ENCODE peak calls at places on chromosomes 6 and 20, in nine cellular contexts. F is mesenteric fat pad; T is ACHN; Y is MM.1S; V is mesothelial cell of epicardium; L is osteocyte; U is stimulated activated CD8-positive, alpha-beta memory T cell treated with anti-CD3 and anti-CD28 coated beads, Interleukin-15, amount 100 ng/mL, for 1 hour; K is activated CD4-positive, alpha-beta T cell treated with anti-CD3 and anti-CD28 coated beads, Interleukin-2, amount 50 U/mL, for 1 hour; M is activated naive CD4-positive, alpha-beta T cell. N is an unnamed sample.

GRCh38 chr6:6251555-6252280 is 68.7 kb downstream of the F13A1 start:
- DNase-seq in F (no peak), T (no peak), Y (peak), V (no peak), L (no peak), U (no peak), K (no peak), M (no peak), N (no peak)

GRCh38 chr20:61770203-61770602 is 295.5 kb downstream of the TAF4 start:
- DNase-seq in F (no peak), T (no peak), Y (no peak), V (no peak), L (no peak), U (no peak), K (no peak), M (no peak), N (no peak)

GRCh38 chr6:5553767-5554166 is 292.5 kb downstream of the FARS2 start:
- DNase-seq in F (no peak), T (no peak), Y (no peak), V (no peak), L (no peak), U (no peak), K (no peak), M (no peak), N (no peak)

GRCh38 chr20:12941025-12941424 is 67.7 kb upstream of the SPTLC3 start:
- DNase-seq in F (no peak), T (no peak), Y (no peak), V (no peak), L (no peak), U (no peak), K (no peak), M (no peak), N (no peak)

GRCh38 chr20:10795286-10796026 is 121.7 kb upstream of the JAG1 start:
- DNase-seq in F (no peak), T (no peak), Y (no peak), V (no peak), L (no peak), U (no peak), K (no peak), M (no peak), N (no peak)

GRCh38 chr20:4326194-4327065 is 311.1 kb upstream of the RNF24 start:
- DNase-seq in F (no peak), T (no peak), Y (no peak), V (peak), L (peak), U (no peak), K (no peak), M (no peak), N (no peak)

GRCh38 chr20:21725892-21726291 is 20.4 kb downstream of the PAX1 start:
- DNase-seq in F (no peak), T (no peak), Y (no peak), V (peak), L (no peak), U (no peak), K (no peak), M (no peak), N (no peak)

GRCh38 chr6:47306887-47307286 is 2.8 kb downstream of the TNFRSF21 start:
- DNase-seq in F (no peak), T (peak), Y (no peak), V (no peak), L (no peak), U (no peak), K (no peak), M (no peak), N (no peak)

GRCh38 chr20:44407402-44408184 is 52.1 kb downstream of the HNF4A start:
- DNase-seq in F (no peak), T (peak), Y (no peak), V (no peak), L (no peak), U (no peak), K (no peak), M (no peak), N (no peak)

GRCh38 chr6:77136086-77136485 is 327.2 kb downstream of the HTR1B start:
- DNase-seq in F (no peak), T (no peak), Y (no peak), V (no peak), L (no peak), U (no peak), K (no peak), M (no peak), N (no peak)

GRCh38 chr20:58832442-58832841 is 18.3 kb downstream of the GNAS-AS1 start:
- DNase-seq in F (no peak), T (no peak), Y (no peak), V (no peak), L (no peak), U (no peak), K (no peak), M (no peak), N (no peak)

GRCh38 chr6:77607004-77607403 is 45.8 kb upstream of the MEI4 start:
- DNase-seq in F (no peak), T (no peak), Y (no peak), V (no peak), L (no peak), U (no peak), K (no peak), M (no peak), N (no peak)

GRCh38 chr6:37048851-37049734 is 43.6 kb downstream of the FGD2 start:
- DNase-seq in F (no peak), T (peak), Y (peak), V (no peak), L (no peak), U (peak), K (peak), M (no peak), N (peak)

GRCh38 chr20:41408986-41409385 is 42.4 kb upstream of the EMILIN3 start:
- DNase-seq in F (peak), T (no peak), Y (peak), V (no peak), L (no peak), U (no peak), K (no peak), M (no peak), N (no peak)

GRCh38 chr6:97524846-97525245 is 241.8 kb upstream of the MMS22L start:
- DNase-seq in F (no peak), T (no peak), Y (no peak), V (no peak), L (no peak), U (no peak), K (no peak), M (no peak), N (no peak)

GRCh38 chr6:159279790-159280277 is 110.6 kb downstream of the FNDC1 start:
- DNase-seq in F (no peak), T (no peak), Y (no peak), V (no peak), L (no peak), U (no peak), K (no peak), M (no peak), N (no peak)

GRCh38 chr6:16670183-16670582 is 91.1 kb downstream of the ATXN1 start:
- DNase-seq in F (no peak), T (no peak), Y (no peak), V (no peak), L (no peak), U (no peak), K (no peak), M (no peak), N (no peak)

GRCh38 chr6:72564231-72564630 is 57.6 kb upstream of the KCNQ5 start:
- DNase-seq in F (no peak), T (no peak), Y (no peak), V (no peak), L (no peak), U (no peak), K (no peak), M (no peak), N (no peak)

GRCh38 chr6:5082487-5083306 is 2.4 kb upstream of the PPP1R3G start:
- DNase-seq in F (no peak), T (peak), Y (no peak), V (no peak), L (peak), U (no peak), K (no peak), M (no peak), N (no peak)

GRCh38 chr20:3861191-3861590 is 14.6 kb downstream of the MAVS start:
- DNase-seq in F (no peak), T (no peak), Y (no peak), V (no peak), L (no peak), U (no peak), K (no peak), M (no peak), N (no peak)

GRCh38 chr20:10448270-10449156 is 13.4 kb downstream of the SLX4IP start:
- DNase-seq in F (no peak), T (no peak), Y (no peak), V (no peak), L (no peak), U (no peak), K (no peak), M (no peak), N (no peak)

GRCh38 chr20:14918981-14919380 is 581.6 kb upstream of the FLRT3 start:
- DNase-seq in F (no peak), T (no peak), Y (no peak), V (no peak), L (no peak), U (no peak), K (no peak), M (no peak), N (no peak)

GRCh38 chr6:147752686-147753418 is 244.4 kb downstream of the SAMD5 start:
- DNase-seq in F (no peak), T (no peak), Y (no peak), V (no peak), L (no peak), U (no peak), K (no peak), M (no peak), N (no peak)

GRCh38 chr6:7390218-7390878 is 740 bp downstream of the RIOK1 start:
- DNase-seq in F (no peak), T (no peak), Y (no peak), V (no peak), L (no peak), U (peak), K (peak), M (no peak), N (no peak)

GRCh38 chr6:43917878-43918382 is 147.9 kb downstream of the VEGFA start:
- DNase-seq in F (no peak), T (no peak), Y (no peak), V (no peak), L (no peak), U (no peak), K (no peak), M (no peak), N (no peak)

GRCh38 chr20:53677447-53678314 is 84.0 kb upstream of the ZNF217 start:
- DNase-seq in F (no peak), T (no peak), Y (no peak), V (peak), L (no peak), U (no peak), K (no peak), M (no peak), N (no peak)

GRCh38 chr6:113464959-113465358 is 392.2 kb upstream of the MARCKS start:
- DNase-seq in F (no peak), T (peak), Y (no peak), V (no peak), L (no peak), U (no peak), K (no peak), M (no peak), N (no peak)

GRCh38 chr20:39986231-39986904 is 702.7 kb downstream of the MAFB start:
- DNase-seq in F (no peak), T (no peak), Y (peak), V (no peak), L (no peak), U (no peak), K (no peak), M (no peak), N (no peak)

GRCh38 chr6:141744194-141744925 is 388.4 kb upstream of the GJE1 start:
- DNase-seq in F (no peak), T (no peak), Y (peak), V (no peak), L (no peak), U (no peak), K (no peak), M (no peak), N (no peak)

GRCh38 chr6:43254846-43255245 is 11.6 kb downstream of the TTBK1 start:
- DNase-seq in F (no peak), T (no peak), Y (no peak), V (no peak), L (no peak), U (no peak), K (no peak), M (no peak), N (no peak)

GRCh38 chr20:25308671-25309394 is 60.9 kb downstream of the PYGB start:
- DNase-seq in F (no peak), T (peak), Y (no peak), V (no peak), L (no peak), U (no peak), K (no peak), M (no peak), N (no peak)

GRCh38 chr20:62367136-62367482 is at the start of gene LAMA5:
- DNase-seq in F (no peak), T (peak), Y (peak), V (peak), L (no peak), U (no peak), K (no peak), M (no peak), N (no peak)

GRCh38 chr20:54103067-54103761 is 32.8 kb upstream of the BCAS1 start:
- DNase-seq in F (no peak), T (peak), Y (peak), V (peak), L (peak), U (peak), K (peak), M (peak), N (peak)